ENCODE peak calls at places on chromosomes 5 and 9, in five cellular contexts. One of them, this sample, is unnamed.

GRCh38 chr5:157915638-157916037 is 56.7 kb upstream of the CLINT1 start:
- DNase-seq in NCI-H1417: peak; percentile 69
- DNase-seq in HFF-Myc: no peak
- DNase-seq in GM20000: no peak
- DNase-seq in iris pigment epithelial cell: peak; percentile 33
- DNase-seq in this sample: peak; percentile 93

GRCh38 chr9:21551401-21551800 is 69.3 kb upstream of the IFNE start:
- DNase-seq in GM20000: no peak
- DNase-seq in iris pigment epithelial cell: no peak
- DNase-seq in NCI-H1417: no peak
- DNase-seq in HFF-Myc: no peak
- DNase-seq in this sample: no peak

GRCh38 chr5:178786859-178787499 is 56.5 kb upstream of the ZNF354A start:
- DNase-seq in HFF-Myc: no peak
- DNase-seq in GM20000: no peak
- DNase-seq in iris pigment epithelial cell: peak; percentile 82
- DNase-seq in NCI-H1417: no peak
- DNase-seq in this sample: no peak

GRCh38 chr5:138979684-138980275 is 104.6 kb upstream of the LRRTM2 start:
- DNase-seq in HFF-Myc: no peak
- DNase-seq in GM20000: no peak
- DNase-seq in iris pigment epithelial cell: no peak
- DNase-seq in NCI-H1417: no peak
- DNase-seq in this sample: no peak

GRCh38 chr9:116855881-116856662 is 169.0 kb downstream of the TRIM32 start:
- DNase-seq in NCI-H1417: peak; percentile 14
- DNase-seq in GM20000: no peak
- DNase-seq in iris pigment epithelial cell: no peak
- DNase-seq in HFF-Myc: no peak
- DNase-seq in this sample: no peak

GRCh38 chr9:35790385-35791291 is 753 bp upstream of the NPR2 start:
- DNase-seq in NCI-H1417: peak; percentile 56
- DNase-seq in GM20000: peak; percentile 90
- DNase-seq in HFF-Myc: peak; percentile 66
- DNase-seq in iris pigment epithelial cell: peak; percentile 82
- DNase-seq in this sample: peak; percentile 56

GRCh38 chr5:132825824-132826391 is 4.5 kb downstream of the SHROOM1 start:
- DNase-seq in HFF-Myc: no peak
- DNase-seq in NCI-H1417: no peak
- DNase-seq in GM20000: no peak
- DNase-seq in iris pigment epithelial cell: no peak
- DNase-seq in this sample: no peak

GRCh38 chr9:131709741-131710499 is 30.0 kb downstream of the RAPGEF1 start:
- DNase-seq in GM20000: peak; percentile 69
- DNase-seq in HFF-Myc: no peak
- DNase-seq in NCI-H1417: no peak
- DNase-seq in iris pigment epithelial cell: peak; percentile 57
- DNase-seq in this sample: no peak

GRCh38 chr9:81974764-81975163 is 13.8 kb upstream of the SPATA31D1 start:
- DNase-seq in NCI-H1417: no peak
- DNase-seq in GM20000: no peak
- DNase-seq in iris pigment epithelial cell: no peak
- DNase-seq in HFF-Myc: no peak
- DNase-seq in this sample: no peak